ENCODE peak calls at places on chromosomes 4 and X, in ten cellular contexts. V is HCT116, Z is epithelial cell of esophagus, D is endothelial cell of umbilical vein, K is sigmoid colon, F is prostate gland, T is pancreas, Y is tibial artery, N is kidney epithelial cell, W is tibial nerve. X is an unnamed sample.

GRCh38 chrX:103878466-103879151 is 46.6 kb upstream of the RAB9B start:
- DNase-seq in W (no peak), T (no peak), F (no peak), V (peak; percentile 35), K (no peak), D (peak; percentile 6), Y (no peak), Z (peak; percentile 66), N (peak; percentile 52), X (peak; percentile 65)

GRCh38 chrX:131827935-131828334 is 195.2 kb upstream of the STK26 start:
- DNase-seq in Y (no peak), V (no peak), F (no peak), N (no peak), Z (peak; percentile 39), K (no peak), D (peak; percentile 19), W (no peak), T (no peak), X (no peak)

GRCh38 chr4:93501946-93502345 is 326.6 kb upstream of the ATOH1 start:
- DNase-seq in N (no peak), Z (no peak), Y (no peak), K (no peak), T (no peak), D (no peak), V (no peak), W (no peak), F (no peak), X (no peak)

GRCh38 chr4:110612631-110613269 is 10.1 kb downstream of the PITX2 start:
- DNase-seq in K (no peak), Z (no peak), F (no peak), Y (no peak), T (no peak), W (no peak), D (no peak), V (no peak), N (no peak), X (no peak)

GRCh38 chr4:120858776-120859175 is 63.8 kb downstream of the PRDM5 start:
- DNase-seq in Z (peak; percentile 19), K (no peak), F (no peak), V (no peak), D (peak; percentile 21), T (no peak), N (no peak), W (no peak), Y (no peak), X (no peak)

GRCh38 chr4:91302120-91302519 is 1001.6 kb upstream of the GRID2 start:
- DNase-seq in Z (no peak), N (no peak), V (no peak), T (no peak), Y (no peak), F (no peak), D (no peak), K (no peak), W (no peak), X (no peak)

GRCh38 chr4:152659806-152660205 is 20.0 kb downstream of the TMEM154 start:
- DNase-seq in Z (no peak), K (no peak), W (no peak), D (no peak), T (no peak), V (no peak), Y (no peak), F (no peak), N (no peak), X (no peak)

GRCh38 chr4:76429636-76430035 is 5.4 kb upstream of the SHROOM3 start:
- DNase-seq in D (no peak), Y (no peak), T (no peak), Z (no peak), F (no peak), K (no peak), N (no peak), W (no peak), V (no peak), X (no peak)

GRCh38 chrX:7074908-7075204 is 72.7 kb upstream of the STS start:
- DNase-seq in N (no peak), D (no peak), W (no peak), Y (no peak), Z (no peak), T (no peak), V (no peak), F (no peak), K (no peak), X (no peak)

GRCh38 chrX:7076245-7076661 is 71.3 kb upstream of the STS start:
- DNase-seq in K (no peak), D (no peak), Y (no peak), V (no peak), F (no peak), N (no peak), W (no peak), T (no peak), Z (no peak), X (no peak)

GRCh38 chrX:7074135-7074907 is 73.2 kb upstream of the STS start:
- DNase-seq in Z (peak; percentile 84), F (peak; percentile 61), K (no peak), D (no peak), T (no peak), N (no peak), V (no peak), Y (no peak), W (no peak), X (no peak)

GRCh38 chrX:7077241-7077909 is 70.1 kb upstream of the STS start:
- DNase-seq in V (no peak), Y (no peak), D (no peak), Z (no peak), N (no peak), K (no peak), W (no peak), T (no peak), F (no peak), X (no peak)

GRCh38 chrX:7077910-7078245 is 69.6 kb upstream of the STS start:
- DNase-seq in Z (no peak), T (no peak), D (no peak), F (no peak), K (no peak), N (no peak), Y (no peak), W (no peak), V (no peak), X (no peak)
- TF ChIP-seq CTCF in Z (no peak), T (no peak), D (no peak), F (no peak), K (no peak), N (no peak), Y (no peak), W (no peak), V (no peak), X (no peak)

DNA sequence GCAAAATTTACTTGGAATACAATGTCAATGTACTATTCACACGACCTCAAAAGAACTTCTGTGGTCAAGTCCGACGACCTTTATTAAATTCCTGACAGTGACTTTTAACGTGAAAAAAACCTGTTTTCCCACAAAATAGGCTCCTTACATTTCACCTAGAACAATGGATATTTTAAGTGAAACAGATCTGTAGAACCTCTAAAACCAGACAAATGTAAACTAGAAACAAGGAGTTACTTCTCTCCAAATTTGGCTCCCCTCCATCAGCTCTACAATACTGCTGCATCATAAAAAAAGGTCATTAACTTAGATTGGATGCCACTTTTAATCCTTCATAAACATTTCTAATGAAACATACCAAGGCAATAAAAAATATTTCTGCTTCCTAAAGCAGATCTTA is 1.2 kb downstream of the NEK1 start:
- DNase-seq in N (no peak), F (no peak), K (no peak), V (no peak), Y (no peak), D (no peak), T (no peak), Z (no peak), W (no peak), X (no peak)
- H3K4me3 ChIP-seq in N (no peak overlapping the region), F (no peak overlapping the region), K (peak overlapping the region; percentile 85), V (peak overlapping the region; percentile 93), Y (peak overlapping the region; percentile 79), D (peak overlapping the region; percentile 47), T (peak overlapping the region; percentile 79), Z (no peak overlapping the region), W (peak overlapping the region; percentile 91), X (peak overlapping the region; percentile 87)

GRCh38 chr4:77581724-77582123 is 23.9 kb upstream of the CXCL13 start:
- DNase-seq in D (no peak), Z (peak; percentile 75), K (no peak), W (no peak), F (no peak), N (no peak), T (no peak), Y (no peak), V (no peak), X (peak; percentile 4)

GRCh38 chr4:77582151-77582550 is 23.5 kb upstream of the CXCL13 start:
- DNase-seq in D (no peak), Y (no peak), V (no peak), N (no peak), F (no peak), W (no peak), T (no peak), K (no peak), Z (peak; percentile 37), X (no peak)

GRCh38 chr4:77576351-77576750 is 29.3 kb upstream of the CXCL13 start:
- DNase-seq in W (no peak), T (no peak), Y (no peak), V (no peak), Z (no peak), N (no peak), D (no peak), K (no peak), F (no peak), X (no peak)

GRCh38 chr4:77579406-77580076 is 26.1 kb upstream of the CXCL13 start:
- DNase-seq in V (peak; percentile 39), Z (peak; percentile 89), W (no peak), F (no peak), N (peak; percentile 87), D (no peak), T (no peak), Y (no peak), K (no peak), X (peak; percentile 84)

GRCh38 chr4:77578145-77578544 is 27.5 kb upstream of the CXCL13 start:
- DNase-seq in Y (no peak), K (no peak), W (no peak), T (no peak), D (no peak), N (no peak), F (no peak), Z (no peak), V (no peak), X (no peak)
- TF ChIP-seq CTCF in Y (no peak), K (no peak), W (no peak), T (no peak), D (peak; percentile 10), N (no peak), F (no peak), Z (no peak), V (peak; percentile 68), X (peak; percentile 44)

GRCh38 chr4:44446801-44447562 is 1.6 kb downstream of the KCTD8 start:
- DNase-seq in D (no peak), K (peak; percentile 46), F (no peak), V (no peak), Z (no peak), N (no peak), Y (no peak), T (peak; percentile 54), W (no peak), X (no peak)

GRCh38 chr4:44446191-44446590 is 2.4 kb downstream of the KCTD8 start:
- DNase-seq in Z (peak; percentile 11), K (no peak), W (no peak), V (no peak), D (no peak), T (no peak), F (no peak), N (no peak), Y (no peak), X (no peak)

GRCh38 chr4:44448548-44449443 is at the start of gene KCTD8:
- DNase-seq in F (peak; percentile 84), T (peak; percentile 90), D (peak; percentile 78), W (peak; percentile 43), V (no peak), Y (peak; percentile 76), Z (peak; percentile 84), N (peak; percentile 34), K (peak; percentile 95), X (peak; percentile 76)

GRCh38 chr4:44447563-44448504 is 775 bp downstream of the KCTD8 start:
- DNase-seq in N (no peak), D (peak; percentile 21), K (peak; percentile 64), F (peak; percentile 26), Z (peak; percentile 36), V (no peak), W (no peak), Y (peak; percentile 20), T (peak; percentile 68), X (no peak)
- H3K4me3 ChIP-seq in N (peak overlapping the region; percentile 38), D (no peak overlapping the region), K (peak overlapping the region; percentile 38), F (peak overlapping the region; percentile 45), Z (peak overlapping the region; percentile 53), V (no peak overlapping the region), W (peak overlapping the region; percentile 51), Y (peak overlapping the region; percentile 64), T (peak overlapping the region; percentile 34), X (peak overlapping the region; percentile 85)

X was measured in retinal pigment epithelial cell.